ENCODE peak calls at places on chromosomes 5 and 9, in ten cellular contexts. U, R, O, W, G, I, Y, S, Z and A are unnamed samples.

GRCh38 chr9:121450241-121450640 is 49.4 kb downstream of the GGTA1 start:
- DNase-seq in S (no peak), G (no peak), Z (no peak), O (no peak), R (no peak), I (no peak), W (no peak), Y (peak; percentile 33), U (no peak), A (no peak)

GRCh38 chr9:75083188-75083976 is 4.6 kb downstream of the NMRK1 start:
- DNase-seq in Y (no peak), I (no peak), U (peak; percentile 31), G (peak; percentile 63), S (no peak), O (peak; percentile 74), Z (peak; percentile 32), W (no peak), R (no peak), A (no peak)

GRCh38 chr9:89743576-89744254 is 138.9 kb downstream of the GADD45G start:
- DNase-seq in Y (no peak), G (peak; percentile 68), I (no peak), O (no peak), R (no peak), W (peak; percentile 46), Z (no peak), S (peak; percentile 62), U (no peak), A (peak; percentile 76)

GRCh38 chr9:87108639-87109038 is 161.3 kb upstream of the GAS1 start:
- DNase-seq in S (no peak), Y (no peak), Z (no peak), I (no peak), W (no peak), R (no peak), G (no peak), O (no peak), U (no peak), A (no peak)

GRCh38 chr5:4022991-4023390 is 427.4 kb downstream of the IRX1 start:
- DNase-seq in O (no peak), U (no peak), S (no peak), G (no peak), Y (no peak), Z (no peak), W (no peak), I (no peak), R (no peak), A (no peak)

GRCh38 chr9:23784962-23785361 is 41.1 kb downstream of the ELAVL2 start:
- DNase-seq in G (no peak), Y (no peak), W (no peak), S (no peak), R (no peak), O (no peak), U (no peak), Z (no peak), I (no peak), A (no peak)

GRCh38 chr5:38595149-38595725 is 38.8 kb upstream of the LIFR start:
- DNase-seq in G (no peak), R (no peak), U (no peak), Z (no peak), S (no peak), W (no peak), I (peak; percentile 58), Y (peak; percentile 91), O (no peak), A (no peak)

GRCh38 chr9:134025606-134026541 is 593 bp downstream of the BRD3OS start:
- DNase-seq in Y (peak; percentile 40), R (peak; percentile 39), U (peak; percentile 20), I (no peak), Z (peak; percentile 65), W (peak; percentile 80), G (peak; percentile 82), S (peak; percentile 73), O (peak; percentile 36), A (peak; percentile 78)

GRCh38 chr5:111584651-111585050 is 72.3 kb upstream of the STARD4 start:
- DNase-seq in Y (peak; percentile 42), R (no peak), G (no peak), I (no peak), W (no peak), Z (no peak), S (peak; percentile 16), O (no peak), U (no peak), A (peak; percentile 43)

GRCh38 chr9:134549336-134549735 is 92.3 kb upstream of the COL5A1 start:
- DNase-seq in U (no peak), Z (no peak), G (no peak), I (peak; percentile 19), R (no peak), O (no peak), Y (no peak), S (no peak), W (no peak), A (no peak)

GRCh38 chr5:80346055-80346454 is 26.3 kb downstream of the SPZ1 start:
- DNase-seq in W (no peak), U (peak; percentile 56), G (peak; percentile 77), S (peak; percentile 44), R (no peak), Z (peak; percentile 7), I (no peak), Y (no peak), O (peak; percentile 44), A (peak; percentile 54)

GRCh38 chr9:131237931-131238401 is 38.3 kb downstream of the FAM78A start:
- DNase-seq in G (peak; percentile 76), U (no peak), S (peak; percentile 79), I (peak; percentile 95), Y (peak; percentile 90), Z (peak; percentile 45), W (peak; percentile 76), R (peak; percentile 59), O (no peak), A (peak; percentile 86)

GRCh38 chr5:72693001-72693442 is 123.4 kb upstream of the TNPO1 start:
- DNase-seq in S (no peak), U (no peak), R (no peak), Z (no peak), O (no peak), G (no peak), W (no peak), Y (peak; percentile 56), I (no peak), A (no peak)
- TF ChIP-seq CTCF in S (no peak), U (no peak), R (no peak), Z (no peak), O (no peak), G (no peak), W (no peak), Y (no peak), I (no peak), A (no peak)

DNA sequence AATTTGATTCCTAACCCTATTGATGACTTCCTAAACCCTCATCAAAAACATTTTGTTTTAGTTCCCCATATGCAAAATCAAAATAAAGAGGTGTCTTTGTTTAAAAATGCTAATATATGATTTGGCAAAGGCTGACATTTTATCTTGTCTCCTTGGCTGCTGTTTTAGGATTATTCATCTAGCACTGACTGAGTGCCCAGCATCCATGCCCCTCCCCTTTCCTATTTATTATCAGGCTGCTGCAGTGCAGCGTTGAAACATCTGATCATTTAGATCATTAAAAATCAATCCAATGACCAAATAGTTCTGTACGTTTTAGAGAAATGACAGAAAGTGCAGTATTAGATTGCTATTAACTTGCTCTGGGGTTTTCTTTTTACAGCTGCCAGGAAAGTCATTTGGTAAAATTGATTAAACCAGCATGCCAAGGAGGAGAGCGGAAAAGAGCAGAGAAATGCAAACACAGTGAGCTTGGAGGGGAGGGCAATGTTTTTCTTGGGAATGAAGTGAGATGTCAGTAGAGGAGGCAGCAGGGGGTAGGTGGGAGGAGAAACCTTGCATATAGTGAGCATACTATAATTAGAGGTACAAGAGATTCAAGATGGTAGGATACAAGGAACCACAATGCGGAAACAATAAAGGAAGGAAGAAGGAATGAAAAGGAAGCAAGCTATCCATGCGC is 286.3 kb downstream of the PDE4D start:
- DNase-seq in U (no peak), Z (no peak), R (no peak), W (no peak), G (peak; percentile 16), O (no peak), I (no peak), Y (no peak), S (no peak), A (no peak)
- TF ChIP-seq CTCF in U (no peak), Z (no peak), R (no peak), W (no peak), G (no peak), O (no peak), I (no peak), Y (no peak), S (no peak), A (no peak)

DNA sequence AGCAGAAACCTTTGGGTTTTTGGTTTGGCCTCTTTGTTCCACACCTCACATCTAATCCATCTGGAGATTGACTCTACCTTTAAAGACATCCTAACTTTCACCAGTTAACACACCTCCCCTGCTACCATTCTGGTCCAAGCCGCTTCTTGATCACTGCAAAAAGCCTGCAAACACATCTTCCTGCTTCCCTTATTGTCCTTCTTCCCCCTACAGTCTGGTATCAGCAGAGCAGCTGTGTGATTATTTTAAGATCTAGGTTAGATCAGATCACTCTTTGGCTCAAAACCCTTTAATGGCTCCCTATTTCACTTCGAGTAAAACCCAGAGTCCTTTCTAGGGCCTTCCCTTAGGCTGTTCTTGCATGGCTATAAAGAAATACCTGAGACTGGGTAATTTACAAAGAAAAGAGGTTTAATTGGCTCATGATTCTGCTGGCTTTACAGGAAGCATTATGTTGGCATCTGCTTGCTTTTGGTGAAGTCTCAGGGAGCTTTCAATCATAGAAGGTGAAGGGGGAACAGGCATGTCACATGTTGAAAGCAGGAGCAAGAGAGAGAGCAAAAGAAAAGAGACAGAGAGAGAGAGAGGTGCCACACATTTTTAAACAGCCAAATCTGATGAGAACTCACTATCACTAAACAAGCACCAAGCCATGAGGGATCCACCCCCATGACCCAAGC is 1.5 kb upstream of the TEX10 start:
- DNase-seq in U (no peak), G (no peak), Y (no peak), I (no peak), S (no peak), W (no peak), O (no peak), R (no peak), Z (no peak), A (no peak)
- TF ChIP-seq CTCF in U (no peak), G (no peak), Y (no peak), I (no peak), S (no peak), W (no peak), O (no peak), R (no peak), Z (no peak), A (no peak)

GRCh38 chr9:137191245-137191644 is 2.8 kb downstream of the SSNA1 start:
- DNase-seq in I (no peak), S (no peak), G (no peak), O (no peak), U (no peak), Y (no peak), W (no peak), Z (no peak), R (no peak), A (no peak)

GRCh38 chr9:137191691-137192447 is 3.4 kb downstream of the SSNA1 start:
- DNase-seq in I (no peak), Y (no peak), W (no peak), Z (no peak), U (no peak), G (no peak), O (no peak), S (no peak), R (no peak), A (no peak)

GRCh38 chr9:137188490-137189296 is at the start of the genes ANAPC2 and SSNA1:
- DNase-seq in Z (peak; percentile 97), W (peak; percentile 98), I (peak; percentile 97), U (peak; percentile 92), S (peak; percentile 99), G (peak; percentile 90), O (peak; percentile 85), Y (peak; percentile 91), R (peak; percentile 92), A (peak; percentile 98)

GRCh38 chr9:137189297-137190295 is 1.1 kb downstream of the SSNA1 start:
- DNase-seq in R (no peak), G (no peak), O (no peak), Z (no peak), W (no peak), I (no peak), Y (no peak), S (peak; percentile 73), U (no peak), A (no peak)

GRCh38 chr9:137190315-137190853 is 1.9 kb downstream of the SSNA1 start:
- DNase-seq in Y (no peak), R (no peak), I (no peak), W (no peak), S (no peak), G (no peak), U (no peak), O (no peak), Z (no peak), A (no peak)
- TF ChIP-seq CTCF in Y (no peak), R (no peak), I (no peak), W (no peak), S (no peak), G (peak; percentile 21), U (no peak), O (peak; percentile 34), Z (no peak), A (no peak)